ENCODE peak calls at places on chromosomes 13 and 19, in four cellular contexts. One of them, this sample, is unnamed.

GRCh38 chr13:44305845-44306244 is 67.8 kb upstream of the SERP2 start:
- DNase-seq in Peyer's patch: no peak
- DNase-seq in foreskin fibroblast: peak
- DNase-seq in IMR-90: peak
- DNase-seq in this sample: no peak

GRCh38 chr19:21256722-21257121 is 72.5 kb downstream of the ZNF708 start:
- DNase-seq in Peyer's patch: no peak
- DNase-seq in foreskin fibroblast: no peak
- DNase-seq in IMR-90: peak
- DNase-seq in this sample: no peak

GRCh38 chr13:37143901-37144300 is 38.4 kb upstream of the CSNK1A1L start:
- DNase-seq in foreskin fibroblast: peak
- DNase-seq in Peyer's patch: no peak
- DNase-seq in IMR-90: peak
- DNase-seq in this sample: no peak

GRCh38 chr13:104008571-104009435 is 942.6 kb upstream of the SLC10A2 start:
- DNase-seq in foreskin fibroblast: peak
- DNase-seq in IMR-90: peak
- DNase-seq in Peyer's patch: no peak
- DNase-seq in this sample: no peak

GRCh38 chr13:44396295-44396962 is 22.8 kb downstream of the SERP2 start:
- DNase-seq in foreskin fibroblast: no peak
- DNase-seq in IMR-90: no peak
- DNase-seq in Peyer's patch: no peak
- DNase-seq in this sample: no peak

GRCh38 chr19:46784262-46785053 is 3.9 kb downstream of the SLC1A5 start:
- DNase-seq in IMR-90: peak
- DNase-seq in Peyer's patch: peak
- DNase-seq in foreskin fibroblast: peak
- DNase-seq in this sample: peak

GRCh38 chr13:76758257-76758656 is 127.9 kb downstream of the KCTD12 start:
- DNase-seq in foreskin fibroblast: no peak
- DNase-seq in Peyer's patch: no peak
- DNase-seq in IMR-90: no peak
- DNase-seq in this sample: no peak

GRCh38 chr13:21637296-21637695 is 33.3 kb upstream of the MICU2 start:
- DNase-seq in IMR-90: peak
- DNase-seq in foreskin fibroblast: peak
- DNase-seq in Peyer's patch: peak
- DNase-seq in this sample: no peak

GRCh38 chr13:85853901-85854663 is 54.9 kb upstream of the SLITRK6 start:
- DNase-seq in IMR-90: no peak
- DNase-seq in Peyer's patch: no peak
- DNase-seq in foreskin fibroblast: no peak
- DNase-seq in this sample: no peak

GRCh38 chr19:35318679-35319448 is 10.1 kb upstream of the CD22 start:
- DNase-seq in Peyer's patch: no peak
- DNase-seq in foreskin fibroblast: peak
- DNase-seq in IMR-90: peak
- DNase-seq in this sample: no peak

GRCh38 chr13:80924596-80924995 is 583.7 kb upstream of the SPRY2 start:
- DNase-seq in Peyer's patch: no peak
- DNase-seq in IMR-90: no peak
- DNase-seq in foreskin fibroblast: peak
- DNase-seq in this sample: no peak

GRCh38 chr13:94712812-94713555 is 639 bp upstream of the SOX21 start:
- DNase-seq in IMR-90: peak
- DNase-seq in foreskin fibroblast: peak
- DNase-seq in Peyer's patch: no peak
- DNase-seq in this sample: peak
- H3K4me3 ChIP-seq in IMR-90: no peak
- H3K4me3 ChIP-seq in foreskin fibroblast: no peak
- H3K4me3 ChIP-seq in Peyer's patch: no peak
- H3K4me3 ChIP-seq in this sample: no peak

DNA sequence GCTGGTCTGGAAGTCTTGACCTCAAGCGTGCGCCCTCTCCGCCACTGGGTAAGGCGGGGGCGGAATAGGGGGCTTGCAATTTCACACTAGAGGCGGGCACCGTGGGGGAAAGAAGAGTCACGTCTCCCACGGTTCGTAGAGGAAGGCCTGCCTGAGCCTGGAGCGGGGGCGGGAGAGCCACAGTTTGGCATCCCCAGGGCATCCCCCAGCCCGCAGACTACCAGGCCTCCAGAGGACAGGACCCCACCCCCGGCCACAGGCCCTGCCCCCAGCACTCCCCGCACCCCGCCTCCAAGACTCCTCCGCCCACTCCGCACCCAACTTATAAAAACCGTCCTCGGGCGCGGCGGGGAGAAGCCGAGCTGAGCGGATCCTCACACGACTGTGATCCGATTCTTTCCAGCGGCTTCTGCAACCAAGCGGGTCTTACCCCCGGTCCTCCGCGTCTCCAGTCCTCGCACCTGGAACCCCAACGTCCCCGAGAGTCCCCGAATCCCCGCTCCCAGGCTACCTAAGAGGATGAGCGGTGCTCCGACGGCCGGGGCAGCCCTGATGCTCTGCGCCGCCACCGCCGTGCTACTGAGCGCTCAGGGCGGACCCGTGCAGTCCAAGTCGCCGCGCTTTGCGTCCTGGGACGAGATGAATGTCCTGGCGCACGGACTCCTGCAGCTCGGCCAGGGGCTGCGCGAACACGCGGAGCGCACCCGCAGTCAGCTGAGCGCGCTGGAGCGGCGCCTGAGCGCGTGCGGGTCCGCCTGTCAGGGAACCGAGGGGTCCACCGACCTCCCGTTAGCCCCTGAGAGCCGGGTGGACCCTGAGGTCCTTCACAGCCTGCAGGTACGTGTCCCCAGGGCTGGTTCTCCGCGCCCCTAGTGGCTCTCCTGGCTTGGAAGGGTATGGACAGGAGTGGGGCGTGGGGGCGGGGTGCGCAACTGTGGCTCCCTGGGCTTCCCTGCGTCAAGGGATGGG is at the start of gene ANGPTL4:
- DNase-seq in IMR-90: peak
- DNase-seq in Peyer's patch: peak
- DNase-seq in foreskin fibroblast: peak
- DNase-seq in this sample: no peak
- TF ChIP-seq CTCF in IMR-90: peak
- TF ChIP-seq CTCF in Peyer's patch: no peak
- TF ChIP-seq CTCF in foreskin fibroblast: peak
- TF ChIP-seq CTCF in this sample: peak

GRCh38 chr19:43534305-43534612 is 1.3 kb downstream of the ZNF575 start:
- DNase-seq in foreskin fibroblast: no peak
- DNase-seq in IMR-90: no peak
- DNase-seq in Peyer's patch: no peak
- DNase-seq in this sample: no peak

GRCh38 chr19:43532962-43533545 is at the start of gene ZNF575:
- DNase-seq in IMR-90: peak
- DNase-seq in Peyer's patch: peak
- DNase-seq in foreskin fibroblast: peak
- DNase-seq in this sample: peak

GRCh38 chr19:43533546-43534304 is 737 bp downstream of the ZNF575 start:
- DNase-seq in IMR-90: peak
- DNase-seq in foreskin fibroblast: peak
- DNase-seq in Peyer's patch: peak
- DNase-seq in this sample: peak

GRCh38 chr19:43534811-43535761 is 2.1 kb downstream of the ZNF575 start:
- DNase-seq in Peyer's patch: peak
- DNase-seq in IMR-90: peak
- DNase-seq in foreskin fibroblast: peak
- DNase-seq in this sample: no peak

GRCh38 chr19:43532571-43532961 is 422 bp upstream of the ZNF575 start:
- DNase-seq in foreskin fibroblast: no peak
- DNase-seq in Peyer's patch: peak
- DNase-seq in IMR-90: no peak
- DNase-seq in this sample: no peak
- H3K4me3 ChIP-seq in foreskin fibroblast: peak
- H3K4me3 ChIP-seq in Peyer's patch: peak
- H3K4me3 ChIP-seq in IMR-90: peak
- H3K4me3 ChIP-seq in this sample: peak

GRCh38 chr13:41453620-41454019 is 3.7 kb upstream of the RGCC start:
- DNase-seq in IMR-90: no peak
- DNase-seq in foreskin fibroblast: no peak
- DNase-seq in Peyer's patch: no peak
- DNase-seq in this sample: no peak
- TF ChIP-seq CTCF in IMR-90: no peak
- TF ChIP-seq CTCF in foreskin fibroblast: no peak
- TF ChIP-seq CTCF in Peyer's patch: no peak
- TF ChIP-seq CTCF in this sample: no peak

DNA sequence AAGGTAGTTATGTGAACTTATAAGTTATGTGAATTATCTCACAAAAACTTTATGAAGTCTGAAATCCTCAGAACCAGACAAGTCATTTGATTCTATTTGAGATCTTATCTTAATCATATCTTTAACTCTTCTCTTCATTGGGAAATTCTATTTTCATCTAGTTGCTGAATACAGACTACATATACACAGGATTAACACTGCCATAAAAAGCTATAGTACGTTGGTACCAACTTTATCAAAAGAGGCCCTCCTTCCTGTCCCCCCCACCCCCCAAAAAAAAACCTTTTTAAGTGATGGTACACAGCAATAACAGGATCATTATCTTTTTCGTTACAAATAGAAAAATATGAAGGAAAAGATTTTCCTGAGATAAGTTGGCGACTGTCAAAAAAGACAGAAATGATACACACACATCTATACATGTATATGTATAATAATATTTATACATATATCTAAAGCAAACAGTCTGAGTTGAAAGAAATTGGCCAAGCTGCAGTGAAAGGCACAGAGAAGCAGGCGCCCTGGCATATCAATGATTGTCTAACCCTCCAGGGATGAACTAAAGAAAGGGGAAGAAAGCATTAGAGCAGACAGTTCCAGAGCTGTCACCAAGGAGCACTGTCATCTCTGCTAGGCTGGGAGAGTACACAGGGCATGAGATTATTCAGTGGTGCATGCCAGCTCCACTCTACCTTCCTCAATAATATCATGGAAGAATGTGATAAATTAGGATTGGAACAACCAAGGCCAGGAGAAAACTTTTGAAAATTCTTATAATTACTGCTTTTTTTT is 116.7 kb downstream of the KLF12 start:
- DNase-seq in IMR-90: no peak
- DNase-seq in foreskin fibroblast: no peak
- DNase-seq in Peyer's patch: no peak
- DNase-seq in this sample: no peak
- H3K4me3 ChIP-seq in IMR-90: no peak
- H3K4me3 ChIP-seq in foreskin fibroblast: no peak
- H3K4me3 ChIP-seq in Peyer's patch: no peak
- H3K4me3 ChIP-seq in this sample: no peak

GRCh38 chr19:13881692-13882418 is 4.9 kb downstream of the NANOS3 start:
- DNase-seq in IMR-90: peak
- DNase-seq in Peyer's patch: no peak
- DNase-seq in foreskin fibroblast: peak
- DNase-seq in this sample: no peak

GRCh38 chr19:13882419-13882795 is 5.5 kb downstream of the NANOS3 start:
- DNase-seq in IMR-90: no peak
- DNase-seq in foreskin fibroblast: no peak
- DNase-seq in Peyer's patch: no peak
- DNase-seq in this sample: no peak

GRCh38 chr19:13884726-13885591 is 8.0 kb downstream of the NANOS3 start:
- DNase-seq in IMR-90: no peak
- DNase-seq in Peyer's patch: peak
- DNase-seq in foreskin fibroblast: no peak
- DNase-seq in this sample: no peak

GRCh38 chr19:13882841-13883240 is 5.9 kb downstream of the NANOS3 start:
- DNase-seq in IMR-90: no peak
- DNase-seq in Peyer's patch: no peak
- DNase-seq in foreskin fibroblast: no peak
- DNase-seq in this sample: no peak

GRCh38 chr19:13883665-13884064 is 6.7 kb downstream of the NANOS3 start:
- DNase-seq in IMR-90: no peak
- DNase-seq in Peyer's patch: no peak
- DNase-seq in foreskin fibroblast: peak
- DNase-seq in this sample: no peak
- TF ChIP-seq CTCF in IMR-90: peak
- TF ChIP-seq CTCF in Peyer's patch: no peak
- TF ChIP-seq CTCF in foreskin fibroblast: no peak
- TF ChIP-seq CTCF in this sample: peak

DNA sequence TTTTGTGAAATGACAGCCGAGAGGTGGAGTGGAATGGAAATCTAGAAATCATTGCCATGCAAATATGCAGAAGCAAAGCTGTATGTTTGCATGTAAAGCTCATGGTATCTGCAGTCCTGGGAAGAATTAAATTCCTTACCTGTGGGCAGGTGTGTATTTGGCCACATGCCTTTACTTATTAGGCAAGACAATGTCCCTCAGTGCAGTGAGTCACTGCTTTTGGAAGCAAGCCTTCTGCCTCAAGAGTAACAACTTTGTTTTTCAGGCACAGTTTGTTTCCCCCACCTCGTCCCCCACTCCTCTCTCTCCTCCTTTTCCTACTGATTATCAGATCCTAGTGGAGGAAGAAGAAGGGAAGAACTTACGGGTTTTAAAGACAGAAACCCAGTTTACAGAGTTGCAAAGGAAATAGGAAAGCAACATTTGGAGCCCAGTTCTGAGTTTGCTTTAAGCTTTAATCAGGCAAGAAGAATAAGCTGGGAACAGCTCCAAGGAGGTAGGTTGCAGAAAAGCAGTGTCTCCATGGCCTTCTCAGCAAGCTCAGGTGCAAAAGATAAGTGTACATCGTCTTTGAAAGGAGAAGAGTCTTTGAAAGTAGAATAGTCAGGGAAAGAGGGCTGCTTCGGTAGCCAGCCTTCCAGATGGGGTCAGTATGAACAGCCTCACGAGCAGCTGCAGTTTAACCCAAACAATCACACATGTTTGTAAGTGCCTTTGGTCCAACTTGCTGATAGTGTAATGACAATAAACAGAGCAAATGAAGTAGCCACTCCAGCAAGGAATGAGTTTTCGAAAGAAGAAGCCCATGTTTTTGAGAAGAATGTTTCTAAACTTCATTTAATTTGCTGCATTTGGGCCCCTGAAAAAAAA is 190.1 kb downstream of the KLF5 start:
- DNase-seq in IMR-90: peak
- DNase-seq in Peyer's patch: no peak
- DNase-seq in foreskin fibroblast: no peak
- DNase-seq in this sample: no peak
- H3K4me3 ChIP-seq in IMR-90: no peak
- H3K4me3 ChIP-seq in Peyer's patch: no peak
- H3K4me3 ChIP-seq in foreskin fibroblast: no peak
- H3K4me3 ChIP-seq in this sample: no peak

This sample was measured in AG04449.